ENCODE peak calls at places on chromosomes 13 and 19, in six cellular contexts. O is HAP-1, X is left cardiac atrium, C is NCI-H1436, E is activated T-cell treated with anti-CD3 and anti-CD28 coated beads for 48 hours, W is pulmonary artery endothelial cell. K is an unnamed sample.

GRCh38 chr19:23286477-23286876 is 36.3 kb upstream of the ZNF724 start:
- DNase-seq in O (no peak), X (no peak), C (no peak), E (no peak), W (no peak), K (peak; percentile 16)

GRCh38 chr19:56507446-56508281 is at the start of gene ZNF471:
- DNase-seq in O (peak; percentile 90), X (peak; percentile 100), C (no peak), E (peak; percentile 77), W (peak; percentile 95), K (peak; percentile 96)

GRCh38 chr19:2055871-2056809 is 5.1 kb upstream of the MKNK2 start:
- DNase-seq in O (no peak), X (peak; percentile 66), C (peak; percentile 32), E (no peak), W (no peak), K (no peak)

GRCh38 chr19:5880604-5881078 is 10.3 kb upstream of the FUT5 start:
- DNase-seq in O (no peak), X (peak; percentile 73), C (no peak), E (no peak), W (no peak), K (no peak)

GRCh38 chr13:31138515-31138914 is 23.2 kb downstream of the HSPH1 start:
- DNase-seq in O (no peak), X (no peak), C (no peak), E (no peak), W (no peak), K (no peak)

GRCh38 chr13:89816404-89816803 is 1531.1 kb upstream of the MIR17HG start:
- DNase-seq in O (no peak), X (no peak), C (no peak), E (no peak), W (no peak), K (no peak)

GRCh38 chr19:11138659-11139526 is 16.7 kb downstream of the SPC24 start:
- DNase-seq in O (peak; percentile 29), X (peak; percentile 86), C (no peak), E (no peak), W (no peak), K (peak; percentile 44)

GRCh38 chr13:76503756-76504155 is 382.4 kb downstream of the KCTD12 start:
- DNase-seq in O (no peak), X (no peak), C (peak; percentile 58), E (no peak), W (no peak), K (peak; percentile 72)

GRCh38 chr19:41995959-41996797 is 2.1 kb upstream of the ATP1A3 start:
- DNase-seq in O (no peak), X (no peak), C (peak; percentile 57), E (no peak), W (no peak), K (peak; percentile 22)

GRCh38 chr19:3115916-3116602 is 19.8 kb upstream of the GNA15 start:
- DNase-seq in O (no peak), X (peak; percentile 10), C (no peak), E (no peak), W (no peak), K (no peak)

K was measured in NCI-H2171 treated with DMSO at 0.1 percent for 48 hours.